ENCODE peak calls at places on chromosomes 3 and 15, in six cellular contexts. G, W, B, Y, Z and F are unnamed samples.

GRCh38 chr3:177102526-177102925 is 94.8 kb downstream of the TBL1XR1 start:
- DNase-seq in G (no peak), W (no peak), B (no peak), Y (no peak), Z (no peak), F (no peak)

GRCh38 chr3:185900228-185900627 is 37.6 kb downstream of the TRA2B start:
- DNase-seq in G (peak), W (no peak), B (peak), Y (no peak), Z (peak), F (peak)

GRCh38 chr3:51966486-51966885 is 768 bp downstream of the PCBP4 start:
- DNase-seq in G (no peak), W (no peak), B (no peak), Y (no peak), Z (no peak), F (no peak)

GRCh38 chr3:52537726-52538421 is 1.5 kb downstream of the UQCC5 start:
- DNase-seq in G (no peak), W (no peak), B (no peak), Y (no peak), Z (no peak), F (no peak)

GRCh38 chr3:129530331-129530761 is 1.9 kb downstream of the RHO start:
- DNase-seq in G (no peak), W (no peak), B (no peak), Y (no peak), Z (no peak), F (no peak)

GRCh38 chr3:197454014-197454413 is 101.8 kb downstream of the BDH1 start:
- DNase-seq in G (no peak), W (no peak), B (peak), Y (peak), Z (no peak), F (no peak)

GRCh38 chr15:52532427-52532826 is 3.7 kb upstream of the MYO5A start:
- DNase-seq in G (no peak), W (no peak), B (no peak), Y (no peak), Z (no peak), F (no peak)

GRCh38 chr3:15377961-15378791 is 45.8 kb upstream of the SH3BP5 start:
- DNase-seq in G (peak), W (peak), B (peak), Y (peak), Z (peak), F (peak)

GRCh38 chr3:125212096-125212508 is 446 bp downstream of the SLC12A8 start:
- DNase-seq in G (no peak), W (no peak), B (no peak), Y (no peak), Z (no peak), F (no peak)

GRCh38 chr15:50017522-50017921 is 101.5 kb downstream of the ATP8B4 start:
- DNase-seq in G (no peak), W (no peak), B (no peak), Y (no peak), Z (no peak), F (no peak)

GRCh38 chr3:57080171-57080570 is 19.7 kb downstream of the SPATA12 start:
- DNase-seq in G (no peak), W (no peak), B (no peak), Y (no peak), Z (no peak), F (no peak)

GRCh38 chr3:3023106-3023505 is 87.1 kb downstream of the IL5RA start:
- DNase-seq in G (no peak), W (no peak), B (no peak), Y (no peak), Z (no peak), F (no peak)

DNA sequence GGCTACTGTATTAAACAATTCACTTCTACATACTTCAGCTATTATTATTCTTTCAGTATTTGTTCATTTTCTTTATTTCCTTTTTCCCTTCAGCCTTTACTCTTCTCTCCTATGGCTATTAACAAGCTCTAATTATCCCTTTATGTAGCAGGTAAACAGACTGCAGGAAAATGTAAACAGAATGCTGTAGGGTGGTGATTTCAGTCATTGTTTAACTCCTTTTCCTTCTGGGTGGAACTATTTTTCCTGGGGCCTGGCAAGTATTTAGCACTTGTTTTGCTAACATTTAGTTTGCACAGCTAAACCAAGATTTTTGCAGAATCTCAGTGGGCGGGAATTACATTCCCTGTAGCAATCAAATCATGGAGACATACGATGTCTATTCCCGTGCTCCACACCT is 14.4 kb downstream of the RARB start:
- DNase-seq in G (no peak), W (no peak), B (no peak), Y (no peak), Z (no peak), F (no peak)
- TF ChIP-seq REST in G (no peak), W (no peak), B (no peak), Y (no peak), Z (no peak), F (no peak)

DNA sequence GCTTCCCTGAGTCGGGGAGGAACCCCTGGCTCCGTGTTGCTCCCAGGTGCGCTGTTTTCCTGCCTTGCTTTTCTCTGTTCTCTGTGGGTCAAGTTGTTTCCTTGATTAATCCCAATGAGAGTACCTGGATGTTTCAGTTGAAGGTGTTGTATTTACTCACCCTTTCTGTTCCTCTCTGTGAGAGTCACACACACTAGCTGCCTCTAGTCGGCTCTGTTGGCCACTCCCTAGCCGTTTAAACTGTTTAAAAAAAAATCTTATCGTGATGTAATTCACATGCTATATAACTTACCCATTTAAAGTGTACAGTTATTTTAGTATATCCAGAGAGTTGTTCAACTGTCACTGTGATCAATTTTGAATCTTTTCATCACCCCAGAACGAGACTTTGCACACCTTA is 74.0 kb downstream of the AKAP13 start:
- DNase-seq in G (no peak), W (no peak), B (no peak), Y (no peak), Z (no peak), F (no peak)
- TF ChIP-seq CTCF in G (no peak), W (peak), B (no peak), Y (no peak), Z (peak), F (peak)

GRCh38 chr3:55896155-55896554 is 409.0 kb upstream of the WNT5A start:
- DNase-seq in G (no peak), W (no peak), B (no peak), Y (no peak), Z (no peak), F (no peak)

GRCh38 chr3:55893045-55893664 is 406.0 kb upstream of the WNT5A start:
- DNase-seq in G (no peak), W (no peak), B (no peak), Y (no peak), Z (no peak), F (no peak)

GRCh38 chr3:55897573-55898224 is 410.6 kb upstream of the WNT5A start:
- DNase-seq in G (no peak), W (no peak), B (no peak), Y (no peak), Z (no peak), F (no peak)

GRCh38 chr3:55891106-55891505 is 404.0 kb upstream of the WNT5A start:
- DNase-seq in G (no peak), W (no peak), B (no peak), Y (no peak), Z (no peak), F (no peak)

DNA sequence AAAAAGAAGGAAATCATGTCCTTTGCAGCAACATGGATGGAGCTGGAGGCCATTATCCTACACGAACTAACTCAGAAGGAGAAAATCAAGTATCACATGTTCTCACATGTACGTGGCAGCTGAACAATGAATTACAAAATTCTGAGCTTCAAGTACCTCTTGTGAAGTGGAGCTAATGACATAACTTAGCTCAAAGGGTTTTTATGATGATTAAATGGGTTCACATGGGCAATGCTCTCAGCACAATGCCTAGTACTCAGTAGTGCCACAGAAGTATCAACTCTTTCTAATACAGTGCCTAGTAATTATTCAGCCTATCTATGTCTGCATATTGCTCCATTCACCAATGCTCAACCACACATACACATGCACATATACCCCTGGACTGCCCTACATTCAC is 407.5 kb upstream of the WNT5A start:
- DNase-seq in G (no peak), W (no peak), B (no peak), Y (no peak), Z (no peak), F (no peak)
- TF ChIP-seq REST in G (no peak), W (no peak), B (no peak), Y (no peak), Z (no peak), F (no peak)

DNA sequence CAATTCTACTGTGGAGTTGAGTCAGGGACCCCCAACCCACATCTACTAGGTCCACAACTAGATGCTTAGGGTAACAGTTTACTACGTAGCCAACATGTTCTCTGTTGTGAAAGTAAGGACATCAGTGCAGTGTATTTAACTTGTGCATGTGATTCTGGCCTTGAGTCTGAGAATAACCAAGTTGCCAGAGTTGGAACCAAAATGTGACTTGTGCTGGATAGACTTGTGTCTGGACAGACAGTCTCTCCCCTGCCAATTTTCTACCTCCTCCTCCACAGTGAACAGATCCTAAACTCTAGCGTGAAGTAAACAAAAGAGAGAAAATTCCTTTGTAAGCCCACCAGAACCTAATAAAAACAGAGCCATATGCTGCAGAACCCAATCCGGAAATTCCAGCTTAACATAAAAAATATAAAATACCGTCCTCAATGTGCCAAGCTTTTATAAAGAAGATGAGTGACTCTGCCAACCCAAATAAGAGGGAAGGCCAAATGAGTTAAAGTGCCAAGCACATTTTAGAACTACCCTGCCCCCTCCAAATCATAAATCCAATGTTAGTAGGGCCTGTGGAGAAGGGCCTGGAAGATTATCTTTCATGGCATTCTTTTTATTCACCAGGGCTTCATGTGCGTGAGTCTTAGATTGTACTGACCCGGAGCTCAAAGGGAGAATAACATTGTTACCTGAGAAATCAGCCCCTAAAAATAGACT is 344.6 kb upstream of the PROK2 start:
- DNase-seq in G (no peak), W (no peak), B (no peak), Y (no peak), Z (no peak), F (no peak)
- TF ChIP-seq CTCF in G (no peak), W (no peak), B (no peak), Y (no peak), Z (no peak), F (no peak)

DNA sequence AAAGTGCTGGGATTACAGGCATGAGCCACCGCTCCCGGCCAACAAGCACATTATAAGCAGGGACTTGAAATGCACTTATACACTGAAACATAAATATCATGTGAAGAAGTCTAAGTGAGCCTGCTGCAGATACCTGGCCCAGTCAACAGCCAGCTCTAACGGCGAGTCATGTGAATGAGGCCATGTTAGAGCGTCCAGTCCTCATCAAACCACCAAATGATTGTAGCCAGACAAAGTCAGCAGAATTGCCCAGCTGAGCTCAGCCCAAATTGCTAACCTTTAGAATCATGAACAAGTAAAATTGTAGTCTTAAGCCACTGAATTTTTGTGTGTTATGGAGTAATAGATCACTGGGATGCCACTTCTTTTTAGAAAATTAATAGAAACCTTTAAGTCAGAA is 37.8 kb upstream of the UACA start:
- DNase-seq in G (no peak), W (no peak), B (no peak), Y (no peak), Z (no peak), F (no peak)
- TF ChIP-seq REST in G (no peak), W (no peak), B (no peak), Y (no peak), Z (no peak), F (no peak)

DNA sequence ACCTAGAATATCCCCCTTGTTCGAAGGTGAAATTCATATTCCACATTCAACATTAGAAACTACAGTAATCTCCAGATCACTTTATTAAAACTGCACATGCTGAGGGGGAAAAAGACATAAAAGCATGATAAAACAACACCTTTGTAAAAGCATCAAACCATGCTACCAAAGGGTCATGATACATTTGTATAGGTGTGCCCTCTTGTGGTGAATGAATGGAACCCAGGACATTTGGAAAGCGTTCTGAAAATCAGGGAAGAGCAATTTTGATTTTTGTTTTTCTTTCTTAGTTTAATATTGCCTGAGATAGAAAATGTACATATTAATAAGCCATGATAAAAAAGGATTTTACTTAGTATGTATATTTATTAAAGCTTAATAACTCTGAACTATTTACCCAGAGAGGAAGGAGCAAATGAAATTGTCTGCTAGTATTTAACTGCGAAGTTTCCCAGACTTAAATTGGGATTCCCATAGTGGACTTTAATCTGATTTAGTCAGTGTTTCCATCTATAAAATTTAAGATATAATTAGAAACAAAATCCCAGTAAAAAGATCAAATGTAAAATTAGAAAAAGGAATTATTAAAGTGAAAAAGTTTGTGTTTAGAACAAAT is 105.8 kb upstream of the ARL6 start:
- DNase-seq in G (peak), W (no peak), B (peak), Y (no peak), Z (peak), F (peak)
- TF ChIP-seq CTCF in G (no peak), W (peak), B (peak), Y (no peak), Z (peak), F (peak)

GRCh38 chr3:174218011-174218410 is 641.1 kb upstream of the NAALADL2 start:
- DNase-seq in G (no peak), W (no peak), B (no peak), Y (no peak), Z (no peak), F (no peak)
- TF ChIP-seq REST in G (no peak), W (no peak), B (no peak), Y (no peak), Z (no peak), F (no peak)

DNA sequence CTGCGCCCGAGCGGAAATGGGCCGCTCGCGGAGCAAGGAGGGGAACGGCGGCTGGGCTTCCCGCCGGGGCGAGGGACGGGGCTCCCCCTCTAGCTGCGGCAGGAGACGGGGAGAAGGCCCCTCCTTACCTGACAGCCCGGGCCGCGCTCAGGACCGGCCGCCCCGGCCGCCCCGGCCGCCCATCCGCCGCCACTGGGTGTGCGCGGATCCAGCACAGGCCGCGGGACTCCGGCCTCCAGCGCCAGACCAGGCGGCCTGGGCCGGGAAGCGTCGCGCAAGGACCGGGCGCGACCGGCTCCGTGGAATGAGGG is 296 bp downstream of the TPRA1 start:
- DNase-seq in G (peak), W (no peak), B (no peak), Y (no peak), Z (no peak), F (no peak)
- TF ChIP-seq CTCF in G (no peak), W (no peak), B (no peak), Y (no peak), Z (no peak), F (no peak)

GRCh38 chr3:46971151-46971550 is 5.4 kb downstream of the CCDC12 start:
- DNase-seq in G (no peak), W (no peak), B (no peak), Y (no peak), Z (no peak), F (no peak)

GRCh38 chr3:46971742-46972141 is 4.8 kb downstream of the CCDC12 start:
- DNase-seq in G (no peak), W (no peak), B (no peak), Y (no peak), Z (no peak), F (no peak)

GRCh38 chr3:46968783-46969428 is 7.6 kb downstream of the CCDC12 start:
- DNase-seq in G (no peak), W (no peak), B (no peak), Y (no peak), Z (no peak), F (no peak)

GRCh38 chr3:46972396-46972795 is 4.1 kb downstream of the CCDC12 start:
- DNase-seq in G (no peak), W (no peak), B (no peak), Y (no peak), Z (no peak), F (no peak)

DNA sequence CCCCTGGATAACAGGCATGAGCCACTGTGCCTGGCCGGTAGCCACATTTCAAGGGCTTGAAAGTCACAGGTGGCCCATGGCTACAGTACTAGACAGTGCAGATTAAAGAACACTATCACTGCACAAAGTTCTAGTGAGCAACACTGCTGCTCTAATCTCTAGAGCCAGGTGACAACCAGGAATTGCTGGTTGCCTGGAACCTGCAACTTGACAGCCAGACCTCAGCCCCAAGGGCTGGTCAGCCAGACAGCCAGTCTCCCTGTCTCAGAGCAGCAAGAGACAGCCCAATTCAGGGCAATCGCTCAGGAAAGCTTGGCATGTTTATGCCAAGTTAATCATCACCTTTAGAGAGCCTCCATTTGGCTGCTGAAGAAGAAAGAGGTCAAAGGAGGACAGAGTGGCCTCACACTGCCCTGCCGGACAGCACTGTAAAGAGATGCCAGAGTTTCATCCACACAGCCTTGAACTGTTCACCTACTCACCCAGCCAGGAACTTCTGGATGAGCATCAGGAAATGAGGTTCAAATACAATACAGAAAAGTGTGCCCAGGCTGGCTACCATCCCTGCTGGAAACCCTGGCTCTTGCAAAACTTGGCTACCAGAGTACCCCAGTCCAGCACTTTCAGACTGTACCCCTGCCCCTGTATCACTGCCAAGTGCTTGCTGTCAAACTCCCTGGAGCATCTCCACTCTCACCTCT is 6.0 kb downstream of the CCDC12 start:
- DNase-seq in G (no peak), W (no peak), B (no peak), Y (no peak), Z (no peak), F (no peak)
- TF ChIP-seq REST in G (no peak), W (no peak), B (no peak), Y (no peak), Z (no peak), F (no peak)

GRCh38 chr15:90664650-90665287 is 52.4 kb upstream of the BLM start:
- DNase-seq in G (no peak), W (no peak), B (no peak), Y (no peak), Z (no peak), F (no peak)
- TF ChIP-seq CTCF in G (peak), W (no peak), B (no peak), Y (no peak), Z (no peak), F (no peak)